ENCODE peak calls at places on chromosomes 2 and 18, in four cellular contexts. G is left ventricle myocardium inferior, C is adrenal gland, X is tibial nerve. S is an unnamed sample.

GRCh38 chr2:39697480-39697879 is 31.8 kb downstream of the TMEM178A start:
- DNase-seq in X (no peak), C (no peak), G (peak), S (no peak)

GRCh38 chr2:228522276-228522675 is 340.8 kb upstream of the SPHKAP start:
- DNase-seq in C (no peak), G (no peak), X (no peak), S (no peak)

GRCh38 chr18:13452448-13452811 is 233.9 kb downstream of the LDLRAD4 start:
- DNase-seq in X (no peak), G (no peak), C (peak), S (no peak)

GRCh38 chr18:46497129-46497528 is 159.9 kb downstream of the LOXHD1 start:
- DNase-seq in G (peak), X (no peak), C (peak), S (no peak)

GRCh38 chr18:35458677-35459441 is 38.9 kb downstream of the INO80C start:
- DNase-seq in X (no peak), G (peak), C (peak), S (no peak)

GRCh38 chr18:74840492-74841167 is 243.0 kb downstream of the ZNF407 start:
- DNase-seq in G (no peak), X (no peak), C (no peak), S (no peak)

GRCh38 chr2:54020793-54021414 is 50.1 kb upstream of the PSME4 start:
- DNase-seq in G (no peak), X (no peak), C (no peak), S (no peak)

GRCh38 chr2:77521482-77521881 is 694 bp downstream of the LRRTM4 start:
- DNase-seq in X (no peak), C (no peak), G (no peak), S (no peak)

GRCh38 chr2:6972067-6972710 is 55.0 kb downstream of the RNF144A start:
- DNase-seq in C (no peak), X (no peak), G (no peak), S (no peak)

GRCh38 chr2:28129955-28130695 is 239.6 kb downstream of the BABAM2 start:
- DNase-seq in G (no peak), C (no peak), X (no peak), S (no peak)

GRCh38 chr18:31146809-31147208 is 15.8 kb downstream of the DSC1 start:
- DNase-seq in X (no peak), G (no peak), C (no peak), S (no peak)

GRCh38 chr2:59277656-59278055 is 1036.5 kb upstream of the FANCL start:
- DNase-seq in C (no peak), G (no peak), X (no peak), S (no peak)

GRCh38 chr2:118300807-118301206 is 212.5 kb downstream of the INSIG2 start:
- DNase-seq in X (no peak), C (no peak), G (no peak), S (no peak)

GRCh38 chr2:106956416-106956815 is 70.4 kb upstream of the ST6GAL2 start:
- DNase-seq in G (no peak), X (no peak), C (no peak), S (no peak)

GRCh38 chr2:72350852-72351251 is 203.2 kb upstream of the CYP26B1 start:
- DNase-seq in X (no peak), G (no peak), C (no peak), S (no peak)

GRCh38 chr18:48821251-48821590 is 129.5 kb downstream of the SMAD7 start:
- DNase-seq in G (no peak), X (no peak), C (no peak), S (peak)

GRCh38 chr2:164710252-164710633 is 89.0 kb upstream of the GRB14 start:
- DNase-seq in X (no peak), C (no peak), G (no peak), S (no peak)

GRCh38 chr2:50344509-50345106 is 687.3 kb downstream of the NRXN1 start:
- DNase-seq in X (no peak), C (no peak), G (no peak), S (no peak)

GRCh38 chr2:79085382-79085781 is 2.4 kb downstream of the REG1B start:
- DNase-seq in G (no peak), C (no peak), X (no peak), S (peak)

GRCh38 chr18:10783941-10784340 is 258.1 kb downstream of the NAPG start:
- DNase-seq in C (no peak), X (no peak), G (no peak), S (no peak)

GRCh38 chr2:165720526-165720925 is 73.5 kb downstream of the GALNT3 start:
- DNase-seq in C (no peak), X (no peak), G (no peak), S (no peak)

GRCh38 chr18:79924814-79925655 is 26.4 kb downstream of the SLC66A2 start:
- DNase-seq in X (no peak), G (no peak), C (no peak), S (peak)

GRCh38 chr2:11270891-11271290 is 73.5 kb downstream of the ROCK2 start:
- DNase-seq in G (no peak), C (no peak), X (no peak), S (no peak)

GRCh38 chr2:88177556-88177955 is 7.4 kb downstream of the THNSL2 start:
- DNase-seq in C (no peak), X (no peak), G (no peak), S (no peak)

GRCh38 chr18:57333941-57334340 is 18.4 kb upstream of the ST8SIA3 start:
- DNase-seq in X (no peak), C (no peak), G (no peak), S (no peak)

GRCh38 chr2:173254659-173255058 is 100.0 kb upstream of the CDCA7 start:
- DNase-seq in G (no peak), X (no peak), C (no peak), S (no peak)

GRCh38 chr2:19086351-19086750 is 272.1 kb downstream of the OSR1 start:
- DNase-seq in C (no peak), X (no peak), G (no peak), S (no peak)

GRCh38 chr2:127658641-127659407 is 12.9 kb downstream of the GPR17 start:
- DNase-seq in X (no peak), C (no peak), G (peak), S (no peak)

GRCh38 chr2:113756088-113757058 is at the start of gene SLC35F5:
- DNase-seq in X (peak), G (peak), C (peak), S (peak)

GRCh38 chr2:10817413-10817812 is 4.8 kb upstream of the PDIA6 start:
- DNase-seq in C (no peak), G (no peak), X (no peak), S (no peak)

DNA sequence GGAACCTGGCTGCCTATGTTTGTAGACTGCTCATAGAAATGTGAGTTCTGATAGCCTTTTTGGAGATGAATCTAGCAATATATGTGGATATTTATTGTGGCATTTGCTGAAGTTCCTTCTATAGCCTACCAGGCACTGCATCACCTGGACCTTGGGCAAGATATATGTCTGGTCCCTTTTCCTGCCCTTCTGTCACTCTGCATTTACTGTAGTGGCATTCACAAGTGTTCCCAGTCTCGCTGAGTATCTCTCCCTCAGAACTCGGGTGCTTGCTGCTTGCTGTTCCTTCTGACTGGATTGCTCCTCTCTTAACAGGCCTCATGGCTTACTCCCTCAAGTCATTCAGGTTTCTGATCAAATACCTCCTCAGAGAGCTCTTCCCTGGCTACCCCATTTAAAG is 145.0 kb downstream of the UBE2E3 start:
- DNase-seq in X (no peak), G (no peak), C (no peak), S (no peak)
- H3K27ac ChIP-seq in X (no peak), G (no peak), C (no peak), S (no peak)

GRCh38 chr2:203914546-203915169 is 21.9 kb upstream of the ICOS start:
- DNase-seq in G (no peak), C (no peak), X (no peak), S (no peak)

GRCh38 chr2:203915256-203915655 is 21.3 kb upstream of the ICOS start:
- DNase-seq in G (no peak), X (no peak), C (no peak), S (no peak)

GRCh38 chr2:203918839-203919238 is 17.7 kb upstream of the ICOS start:
- DNase-seq in C (no peak), X (no peak), G (no peak), S (no peak)

GRCh38 chr2:203916756-203917155 is 19.8 kb upstream of the ICOS start:
- DNase-seq in G (no peak), X (no peak), C (no peak), S (no peak)

DNA sequence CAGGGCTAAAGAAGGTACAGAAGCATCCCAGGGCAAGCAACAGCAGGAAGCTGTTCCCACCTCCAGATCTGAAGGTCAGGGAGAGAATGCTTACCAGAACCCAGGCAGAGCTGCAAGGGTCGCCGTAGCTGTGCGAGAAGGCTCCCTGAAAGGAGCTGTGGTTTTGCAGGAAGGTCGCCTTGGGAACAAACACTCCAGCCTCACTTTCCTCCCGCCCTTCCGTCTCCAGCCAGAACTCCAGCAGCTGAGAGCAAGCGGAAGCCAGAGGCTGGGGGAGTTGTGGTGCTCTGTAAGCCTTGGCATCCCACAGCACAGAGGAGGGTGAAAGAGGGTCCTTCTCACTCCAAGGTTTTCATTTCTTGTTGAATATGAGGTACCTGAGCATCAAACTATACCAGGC is 18.3 kb upstream of the ICOS start:
- DNase-seq in C (no peak), G (no peak), X (no peak), S (no peak)
- H3K27ac ChIP-seq in C (no peak), G (no peak), X (no peak), S (no peak)

DNA sequence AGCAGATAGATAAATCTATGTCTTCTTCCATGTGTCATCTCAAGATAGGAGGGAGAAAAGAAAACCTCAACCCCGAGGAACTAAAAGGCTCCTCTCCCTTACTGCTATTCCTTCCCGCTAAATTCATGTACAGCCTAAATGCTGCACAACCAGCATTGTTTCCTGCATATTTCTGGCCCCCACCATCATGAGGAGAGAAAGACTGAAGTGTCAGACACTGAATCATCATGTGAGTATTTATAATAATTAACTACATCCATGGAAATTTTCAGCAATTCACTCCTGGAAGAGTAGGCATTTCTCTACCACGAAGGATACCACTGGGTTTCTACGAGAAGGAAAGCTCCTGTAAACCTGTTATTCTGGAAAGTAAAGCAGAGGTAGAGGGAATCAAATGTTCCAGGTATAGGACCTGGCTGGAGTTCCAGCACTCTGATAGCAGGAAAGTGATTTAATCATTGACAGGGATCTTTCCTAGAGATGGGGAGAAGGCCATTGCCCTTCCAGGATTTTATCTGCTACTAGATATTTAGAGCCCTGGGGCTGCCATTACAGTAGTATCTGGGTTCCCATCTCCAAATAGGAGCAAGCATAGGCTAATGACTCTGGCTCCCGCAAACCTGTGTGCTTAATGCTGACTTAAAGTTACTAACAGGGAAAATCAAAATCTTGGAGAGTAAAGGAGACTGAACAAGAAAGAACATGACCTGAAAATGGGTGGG is 297.5 kb upstream of the CCDC68 start:
- DNase-seq in G (no peak), C (no peak), X (no peak), S (no peak)
- H3K27ac ChIP-seq in G (no peak), C (no peak), X (no peak), S (no peak)

GRCh38 chr2:96859338-96859649 is 1.5 kb upstream of the ANKRD39 start:
- DNase-seq in G (peak), C (peak), X (no peak), S (peak)
- H3K27ac ChIP-seq in G (peak), C (peak), X (peak), S (no peak)

S was measured in pancreas.